ENCODE peak calls at places on chromosomes 4 and X, in five cellular contexts. N, L, G, Q and H are unnamed samples.

GRCh38 chr4:815464-816146 is 10.3 kb downstream of the CPLX1 start:
- DNase-seq in N (no peak), L (no peak), G (no peak), Q (no peak), H (no peak)

GRCh38 chr4:75099321-75099720 is 166.4 kb downstream of the PARM1 start:
- DNase-seq in N (no peak), L (no peak), G (no peak), Q (no peak), H (peak; percentile 56)

GRCh38 chr4:112377701-112378620 is 80.8 kb downstream of the ALPK1 start:
- DNase-seq in N (no peak), L (no peak), G (no peak), Q (no peak), H (no peak)

GRCh38 chrX:155864655-155865054 is 16.5 kb upstream of the VAMP7 start:
- DNase-seq in N (no peak), L (peak; percentile 36), G (no peak), Q (no peak), H (no peak)

GRCh38 chrX:117522725-117523700 is 593.6 kb downstream of the KLHL13 start:
- DNase-seq in N (no peak), L (no peak), G (no peak), Q (no peak), H (no peak)

GRCh38 chr4:123600426-123600825 is 203.8 kb downstream of the SPRY1 start:
- DNase-seq in N (no peak), L (no peak), G (no peak), Q (no peak), H (no peak)

GRCh38 chr4:96162631-96163030 is 322.7 kb downstream of the PDHA2 start:
- DNase-seq in N (no peak), L (no peak), G (no peak), Q (no peak), H (no peak)

GRCh38 chr4:176123710-176124407 is 58.2 kb downstream of the WDR17 start:
- DNase-seq in N (no peak), L (peak; percentile 22), G (no peak), Q (peak; percentile 4), H (peak; percentile 51)

DNA sequence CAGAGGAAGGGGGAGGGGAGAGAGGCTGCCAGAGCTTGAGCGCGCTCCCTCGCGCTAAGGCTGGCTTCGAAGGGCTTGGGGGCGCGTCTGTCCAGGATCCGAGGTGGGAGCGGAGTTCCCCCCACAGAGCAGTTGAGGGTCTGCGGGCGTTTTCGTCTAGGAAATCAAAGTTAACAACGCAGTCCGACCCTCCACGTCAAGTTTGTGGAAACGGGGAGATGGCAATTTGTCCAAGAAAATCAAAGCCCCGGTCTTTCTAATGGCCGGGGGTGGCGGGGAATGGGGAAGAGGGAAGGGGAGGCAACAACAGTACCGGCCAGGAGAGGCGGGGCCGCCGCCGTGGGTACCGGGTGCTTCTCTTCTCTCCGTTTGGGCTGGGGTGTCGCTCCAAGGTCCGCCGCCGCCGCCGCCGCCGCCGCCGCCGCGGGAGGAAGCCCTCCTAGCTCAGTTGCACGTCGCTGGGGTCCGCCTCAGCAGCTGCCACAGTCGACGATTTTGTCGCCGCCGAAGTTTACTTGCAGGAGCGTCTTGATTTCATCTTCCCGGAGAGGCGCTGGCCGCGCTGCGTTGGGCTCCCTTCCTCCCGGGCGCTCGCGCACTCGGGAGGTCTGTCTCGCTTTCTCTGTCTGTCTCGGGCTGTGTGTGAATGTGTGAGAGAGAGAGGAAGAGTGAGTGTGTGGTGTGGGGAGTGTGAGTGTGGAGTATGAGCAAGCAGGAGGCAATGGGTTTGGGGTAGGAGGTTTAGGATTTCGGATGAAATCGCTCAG is 574 bp downstream of the PCDH19 start:
- DNase-seq in N (no peak), L (peak; percentile 30), G (no peak), Q (no peak), H (no peak)
- TF ChIP-seq RCOR1 in N (no peak), L (no peak), G (no peak), Q (no peak), H (no peak)

GRCh38 chr4:178471385-178471784 is 1029.1 kb upstream of the AGA start:
- DNase-seq in N (no peak), L (no peak), G (no peak), Q (no peak), H (no peak)
- TF ChIP-seq RCOR1 in N (no peak), L (no peak), G (no peak), Q (no peak), H (no peak)

DNA sequence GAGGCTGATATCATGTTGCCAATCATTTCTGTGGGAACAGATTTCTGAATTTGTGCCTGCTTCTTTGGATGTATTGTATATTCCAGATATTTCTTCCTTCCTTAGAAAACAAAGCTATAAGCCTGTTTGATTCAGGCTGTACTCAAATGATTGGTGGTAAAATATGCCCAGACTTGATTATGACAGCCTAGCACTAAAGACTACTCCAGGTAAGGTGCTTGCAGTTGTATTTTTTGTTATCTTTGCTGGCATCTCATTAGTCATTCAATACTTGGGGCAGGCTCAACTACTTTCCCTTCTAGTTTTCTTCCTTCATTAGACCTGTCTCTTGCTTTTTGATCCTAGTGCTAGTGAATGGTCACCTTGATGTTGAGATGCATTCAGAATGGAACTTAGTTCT is 90.6 kb downstream of the ZNF518B start:
- DNase-seq in N (no peak), L (no peak), G (no peak), Q (no peak), H (no peak)
- TF ChIP-seq RCOR1 in N (no peak), L (no peak), G (no peak), Q (no peak), H (no peak)

GRCh38 chr4:89119166-89119565 is 7.8 kb downstream of the TIGD2 start:
- DNase-seq in N (peak; percentile 75), L (no peak), G (no peak), Q (no peak), H (no peak)
- TF ChIP-seq RCOR1 in N (no peak), L (no peak), G (no peak), Q (no peak), H (no peak)

GRCh38 chr4:165740911-165741310 is 132.1 kb upstream of the TLL1 start:
- DNase-seq in N (no peak), L (no peak), G (no peak), Q (no peak), H (no peak)

GRCh38 chr4:165738571-165738970 is 134.5 kb upstream of the TLL1 start:
- DNase-seq in N (no peak), L (no peak), G (no peak), Q (no peak), H (no peak)

GRCh38 chr4:165743422-165743821 is 129.6 kb upstream of the TLL1 start:
- DNase-seq in N (no peak), L (no peak), G (no peak), Q (no peak), H (no peak)

DNA sequence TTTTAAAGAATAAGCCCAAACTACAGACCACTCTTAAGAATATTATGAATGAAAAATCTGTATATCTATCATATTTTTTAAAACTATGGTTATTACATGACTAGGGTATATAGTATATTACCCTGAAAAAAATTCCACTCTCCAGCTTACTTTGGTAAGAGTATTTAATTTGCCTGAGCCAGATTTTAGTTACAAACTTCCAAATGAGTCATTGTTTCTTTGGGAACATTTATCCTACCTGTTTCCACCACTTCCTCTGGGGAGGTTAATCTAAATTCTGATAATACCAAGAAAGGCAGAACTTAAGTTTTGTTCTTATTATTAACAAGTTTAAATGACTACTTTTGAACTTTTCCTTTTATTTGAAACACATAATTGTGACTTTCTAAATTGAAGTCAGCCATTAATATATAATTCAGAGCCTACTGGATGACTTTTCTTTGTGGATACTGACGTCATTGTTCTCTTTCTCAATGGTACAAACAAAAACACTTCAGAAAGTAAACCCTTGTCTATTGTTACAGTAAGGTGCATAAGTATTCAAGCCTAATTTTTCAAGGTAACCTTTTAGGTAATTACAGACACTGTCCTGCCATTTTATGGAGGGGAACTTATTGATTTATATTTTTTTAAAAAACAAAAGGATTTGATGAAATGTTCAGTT is 135.6 kb upstream of the TLL1 start:
- DNase-seq in N (no peak), L (no peak), G (no peak), Q (no peak), H (no peak)
- TF ChIP-seq RCOR1 in N (no peak), L (no peak), G (no peak), Q (no peak), H (no peak)

GRCh38 chr4:2172627-2173231 is 69.2 kb downstream of the HAUS3 start:
- DNase-seq in N (no peak), L (no peak), G (no peak), Q (no peak), H (no peak)
- TF ChIP-seq RCOR1 in N (no peak), L (no peak), G (no peak), Q (no peak), H (no peak)

DNA sequence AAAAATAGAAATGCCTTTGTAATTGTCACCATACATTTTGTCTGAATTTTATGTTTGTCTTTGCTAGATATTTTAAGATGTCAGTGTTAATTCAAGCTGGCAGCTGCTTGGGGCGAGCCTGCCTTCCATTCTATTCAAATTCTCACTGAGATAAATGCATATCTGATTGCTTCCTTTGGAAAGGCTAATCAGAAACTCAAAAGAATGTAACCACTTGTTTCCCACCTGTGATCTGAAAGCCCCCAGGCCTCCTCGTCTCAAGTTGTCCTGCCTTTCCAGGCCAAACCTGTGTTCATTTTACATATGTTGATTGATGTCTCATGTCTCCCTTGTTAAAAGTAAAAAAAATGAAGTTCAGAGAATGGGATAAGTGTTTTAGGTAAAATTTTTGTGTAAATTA is 318.7 kb upstream of the TECRL start:
- DNase-seq in N (no peak), L (no peak), G (no peak), Q (no peak), H (no peak)
- TF ChIP-seq RCOR1 in N (no peak), L (no peak), G (no peak), Q (no peak), H (no peak)

GRCh38 chrX:30310429-30311206 is 1.4 kb upstream of the NR0B1 start:
- DNase-seq in N (no peak), L (no peak), G (no peak), Q (no peak), H (no peak)

GRCh38 chrX:30312858-30313257 is 3.7 kb upstream of the NR0B1 start:
- DNase-seq in N (no peak), L (no peak), G (no peak), Q (no peak), H (no peak)

GRCh38 chrX:30307466-30307865 is 1.7 kb downstream of the NR0B1 start:
- DNase-seq in N (no peak), L (no peak), G (no peak), Q (no peak), H (no peak)

GRCh38 chrX:30308263-30309138 is 689 bp downstream of the NR0B1 start:
- DNase-seq in N (no peak), L (peak; percentile 26), G (peak; percentile 46), Q (no peak), H (no peak)

DNA sequence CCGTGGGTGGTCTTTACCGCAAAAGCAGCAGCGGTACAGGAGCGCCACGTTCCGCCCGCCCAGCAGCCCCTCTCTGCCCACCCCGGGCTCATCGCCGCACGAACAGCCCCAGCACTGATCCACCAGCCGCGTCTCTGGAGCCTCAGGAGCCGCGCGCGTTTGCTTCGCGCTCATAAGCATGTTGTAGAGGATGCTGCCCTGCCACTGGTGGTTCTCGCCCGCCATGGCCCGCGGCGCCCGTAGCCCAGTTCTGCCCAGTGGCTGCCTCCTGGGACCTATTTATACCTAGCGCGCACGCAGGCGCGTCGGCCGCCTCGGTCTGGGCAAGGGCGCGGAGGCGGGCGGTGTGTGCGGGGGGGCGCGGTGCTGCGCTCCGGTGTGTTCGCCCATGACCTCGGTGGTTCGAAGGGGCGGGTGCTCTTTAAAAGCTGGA is at the start of gene NR0B1:
- DNase-seq in N (no peak), L (no peak), G (peak; percentile 46), Q (no peak), H (no peak)
- TF ChIP-seq RCOR1 in N (no peak), L (no peak), G (no peak), Q (no peak), H (no peak)